ENCODE peak calls at places on chromosomes 4 and X, in five cellular contexts. S is gastrocnemius medialis, H is uterus, K is NB4, C is ovary. N is an unnamed sample.

GRCh38 chrX:154040863-154041262 is 21.2 kb upstream of the IRAK1 start:
- DNase-seq in S (peak), K (no peak), H (no peak), C (no peak), N (no peak)

GRCh38 chrX:22339459-22339858 is 66.7 kb downstream of the CBLL2 start:
- DNase-seq in C (no peak), S (no peak), H (no peak), K (no peak), N (no peak)

GRCh38 chr4:25839687-25840086 is 23.1 kb downstream of the SEL1L3 start:
- DNase-seq in S (no peak), K (no peak), H (no peak), C (no peak), N (no peak)

GRCh38 chr4:186068581-186069402 is at the start of gene TLR3:
- DNase-seq in K (peak), S (no peak), C (no peak), H (no peak), N (no peak)

GRCh38 chr4:74016068-74016467 is 17.6 kb upstream of the CXCL5 start:
- DNase-seq in C (no peak), H (no peak), K (no peak), S (no peak), N (no peak)

GRCh38 chrX:135463937-135464336 is 42.2 kb downstream of the SMIM10L2A start:
- DNase-seq in S (no peak), C (no peak), H (no peak), K (peak), N (no peak)

GRCh38 chr4:152680988-152681731 is 1.4 kb upstream of the TMEM154 start:
- DNase-seq in K (peak), H (no peak), S (no peak), C (no peak), N (no peak)

GRCh38 chr4:79042079-79042674 is 102.9 kb upstream of the PAQR3 start:
- DNase-seq in S (no peak), H (peak), K (peak), C (no peak), N (no peak)

GRCh38 chrX:9416562-9417319 is 48.1 kb upstream of the TBL1X start:
- DNase-seq in H (no peak), S (no peak), C (no peak), K (no peak), N (no peak)

GRCh38 chr4:90234916-90235547 is 107.8 kb downstream of the CCSER1 start:
- DNase-seq in H (no peak), C (no peak), K (no peak), S (no peak), N (no peak)

GRCh38 chr4:59091376-59092142 is 1981.4 kb upstream of the IGFBP7 start:
- DNase-seq in C (no peak), H (peak), K (no peak), S (no peak), N (no peak)

GRCh38 chr4:168666531-168666930 is 169.7 kb downstream of the PALLD start:
- DNase-seq in H (no peak), S (no peak), K (no peak), C (no peak), N (no peak)
- TF ChIP-seq POLR2A in H (no peak), S (no peak), K (no peak), C (no peak), N (no peak)

GRCh38 chr4:832536-832935 is 6.6 kb upstream of the CPLX1 start:
- DNase-seq in K (no peak), C (peak), S (no peak), H (no peak), N (no peak)
- TF ChIP-seq POLR2A in K (no peak), C (no peak), S (no peak), H (no peak), N (no peak)

GRCh38 chrX:47651043-47651905 is 911 bp upstream of the ELK1 start:
- DNase-seq in S (no peak), C (no peak), K (no peak), H (no peak), N (no peak)
- TF ChIP-seq POLR2A in S (no peak), C (peak), K (peak), H (no peak), N (no peak)

DNA sequence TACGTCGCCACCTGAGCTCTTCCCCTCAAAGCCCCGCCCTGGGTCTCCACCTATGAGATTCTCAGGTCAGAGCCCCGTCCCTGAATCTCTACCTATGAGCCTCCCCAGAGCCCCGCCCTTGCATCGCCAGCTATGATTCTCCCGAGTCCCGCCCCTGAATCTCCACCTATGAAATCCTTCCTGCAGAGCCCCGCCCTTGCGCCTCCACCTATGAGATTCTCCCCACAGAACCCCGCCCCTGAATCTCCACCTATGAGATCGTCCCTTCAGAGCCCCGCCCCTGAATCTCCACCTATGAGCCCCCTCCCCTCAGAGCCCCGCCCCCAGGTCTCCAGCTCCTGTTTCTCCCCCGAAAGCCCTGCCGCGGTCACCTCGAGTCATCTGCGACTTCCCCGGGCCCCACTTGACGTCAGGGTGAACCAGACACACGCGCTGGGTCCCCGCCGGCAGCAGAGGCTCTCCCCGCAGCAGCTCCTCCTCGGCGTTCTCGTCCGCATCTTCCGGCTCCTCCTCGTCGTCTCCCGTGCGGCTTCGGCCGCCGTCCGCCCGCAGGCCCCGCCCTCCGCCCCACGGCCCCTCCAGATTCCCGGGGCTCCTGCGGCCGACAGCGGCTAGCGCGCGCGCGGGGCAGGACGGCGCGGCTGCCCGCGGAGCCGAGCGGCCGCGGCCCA is 393 bp downstream of the GTPBP6 start:
- DNase-seq in C (peak), K (peak), S (peak), H (peak), N (peak)
- TF ChIP-seq POLR2A in C (peak), K (peak), S (peak), H (peak), N (no peak)

GRCh38 chrX:54442790-54443189 is 2.6 kb downstream of the TSR2 start:
- DNase-seq in S (no peak), K (no peak), C (no peak), H (no peak), N (no peak)

GRCh38 chrX:54446084-54446483 is 5.9 kb downstream of the TSR2 start:
- DNase-seq in S (no peak), K (no peak), H (no peak), C (no peak), N (no peak)

GRCh38 chrX:54444752-54445151 is 4.5 kb downstream of the TSR2 start:
- DNase-seq in K (no peak), S (no peak), H (no peak), C (no peak), N (no peak)

GRCh38 chrX:54435121-54435520 is 5.1 kb upstream of the TSR2 start:
- DNase-seq in K (no peak), C (no peak), H (no peak), S (no peak), N (no peak)

GRCh38 chrX:54439967-54440871 is at the start of gene TSR2:
- DNase-seq in H (peak), S (peak), C (peak), K (peak), N (peak)
- TF ChIP-seq POLR2A in H (peak), S (peak), C (peak), K (peak), N (peak)

GRCh38 chr4:88007304-88008132 is at the start of gene PKD2:
- DNase-seq in H (peak), K (peak), C (peak), S (peak), N (peak)
- TF ChIP-seq POLR2A in H (peak), K (peak), C (peak), S (peak), N (peak)

N was measured in H54.